ENCODE peak calls at places on chromosomes 2 and 18, in nine cellular contexts. A is cardiac fibroblast, T is pancreas, X is thyroid gland, F is IMR-90, Q is fibroblast of lung, I is foreskin fibroblast, C is stomach, O is GM12865. N is an unnamed sample.
A peak's percentile ranks its signal among the peaks of the same experiment; 100 is the strongest.

GRCh38 chr2:233051241-233052149 is 8.6 kb upstream of the INPP5D start:
- DNase-seq in A (peak; percentile 90), T (peak; percentile 35), X (peak; percentile 29), F (peak; percentile 24), Q (peak; percentile 79), I (no peak), C (no peak), O (no peak), N (no peak)

GRCh38 chr2:127217470-127218325 is 2.4 kb downstream of the CYP27C1 start:
- DNase-seq in A (no peak), T (no peak), X (no peak), F (no peak), Q (no peak), I (no peak), C (no peak), O (no peak), N (no peak)

GRCh38 chr2:85164145-85164559 is 31.0 kb downstream of the TCF7L1 start:
- DNase-seq in A (no peak), T (no peak), X (no peak), F (no peak), Q (no peak), I (no peak), C (no peak), O (no peak), N (no peak)

GRCh38 chr2:102592601-102593000 is 26.8 kb upstream of the SLC9A2 start:
- DNase-seq in A (peak; percentile 37), T (no peak), X (no peak), F (peak; percentile 8), Q (peak; percentile 23), I (no peak), C (peak; percentile 71), O (peak; percentile 27), N (no peak)

GRCh38 chr18:7116832-7117389 is 686 bp downstream of the LAMA1 start:
- DNase-seq in A (no peak), T (peak; percentile 65), X (no peak), F (no peak), Q (no peak), I (no peak), C (no peak), O (no peak), N (no peak)

GRCh38 chr2:1701556-1702185 is 42.6 kb downstream of the PXDN start:
- DNase-seq in A (no peak), T (no peak), X (peak; percentile 47), F (no peak), Q (no peak), I (no peak), C (no peak), O (no peak), N (no peak)

GRCh38 chr18:67864677-67865340 is 348.3 kb upstream of the DSEL start:
- DNase-seq in A (peak; percentile 74), T (no peak), X (no peak), F (peak; percentile 58), Q (peak; percentile 19), I (peak; percentile 78), C (no peak), O (no peak), N (peak; percentile 98)

GRCh38 chr2:239763433-239764097 is 261.6 kb downstream of the NDUFA10 start:
- DNase-seq in A (no peak), T (peak; percentile 11), X (no peak), F (no peak), Q (no peak), I (no peak), C (no peak), O (no peak), N (no peak)

GRCh38 chr2:55519908-55520885 is 679 bp downstream of the CFAP36 start:
- DNase-seq in A (peak; percentile 49), T (no peak), X (peak; percentile 39), F (peak; percentile 25), Q (peak; percentile 8), I (peak; percentile 16), C (no peak), O (peak; percentile 29), N (no peak)

GRCh38 chr18:22494771-22495170 is 77.1 kb upstream of the CTAGE1 start:
- DNase-seq in A (peak; percentile 86), T (no peak), X (no peak), F (peak; percentile 64), Q (peak; percentile 65), I (no peak), C (no peak), O (no peak), N (no peak)

GRCh38 chr18:32732165-32732564 is 40.7 kb downstream of the KLHL14 start:
- DNase-seq in A (no peak), T (no peak), X (no peak), F (no peak), Q (no peak), I (no peak), C (no peak), O (no peak), N (no peak)

GRCh38 chr2:233074106-233074505 is 14.0 kb downstream of the INPP5D start:
- DNase-seq in A (no peak), T (no peak), X (no peak), F (no peak), Q (no peak), I (no peak), C (peak; percentile 24), O (no peak), N (no peak)

GRCh38 chr2:132581917-132582316 is 88.1 kb downstream of the LYPD1 start:
- DNase-seq in A (no peak), T (peak; percentile 71), X (no peak), F (no peak), Q (no peak), I (no peak), C (peak; percentile 57), O (no peak), N (no peak)

GRCh38 chr2:16900405-16901025 is 234.9 kb upstream of the CYRIA start:
- DNase-seq in A (no peak), T (no peak), X (no peak), F (no peak), Q (no peak), I (no peak), C (peak; percentile 37), O (peak; percentile 61), N (no peak)

GRCh38 chr2:37523861-37524362 is 147.5 kb downstream of the CDC42EP3 start:
- DNase-seq in A (peak; percentile 90), T (no peak), X (no peak), F (peak; percentile 82), Q (peak; percentile 96), I (peak; percentile 76), C (no peak), O (no peak), N (peak; percentile 51)

GRCh38 chr18:75247601-75248421 is 37.2 kb downstream of the TSHZ1 start:
- DNase-seq in A (peak; percentile 69), T (no peak), X (no peak), F (peak; percentile 65), Q (peak; percentile 83), I (no peak), C (no peak), O (peak; percentile 28), N (peak; percentile 10)

GRCh38 chr2:191895195-191895594 is 48.3 kb upstream of the CAVIN2 start:
- DNase-seq in A (no peak), T (no peak), X (no peak), F (no peak), Q (no peak), I (no peak), C (no peak), O (no peak), N (no peak)

GRCh38 chr2:43184339-43184895 is 42.0 kb downstream of the ZFP36L2 start:
- DNase-seq in A (peak; percentile 22), T (no peak), X (no peak), F (peak; percentile 78), Q (peak; percentile 37), I (peak; percentile 49), C (no peak), O (no peak), N (peak; percentile 39)

GRCh38 chr18:78364123-78364522 is 615.5 kb upstream of the SALL3 start:
- DNase-seq in A (no peak), T (no peak), X (no peak), F (no peak), Q (no peak), I (no peak), C (no peak), O (no peak), N (no peak)

GRCh38 chr2:187138240-187138639 is 289.3 kb upstream of the ZSWIM2 start:
- DNase-seq in A (peak; percentile 72), T (no peak), X (no peak), F (peak; percentile 21), Q (peak; percentile 70), I (peak; percentile 10), C (no peak), O (peak; percentile 37), N (no peak)
- TF ChIP-seq CTCF in A (peak; percentile 84), T (no peak), X (no peak), F (peak; percentile 51), Q (peak; percentile 92), I (peak; percentile 78), C (no peak), O (peak; percentile 49), N (peak; percentile 63)

GRCh38 chr18:12288406-12288762 is 19.7 kb upstream of the TUBB6 start:
- DNase-seq in A (no peak), T (no peak), X (no peak), F (no peak), Q (no peak), I (no peak), C (no peak), O (no peak), N (no peak)
- H3K4me3 ChIP-seq in A (peak overlapping the region; percentile 53), T (peak overlapping the region; percentile 53), X (no peak overlapping the region), F (peak overlapping the region; percentile 40), Q (peak overlapping the region; percentile 61), I (peak overlapping the region; percentile 39), C (peak overlapping the region; percentile 47), O (no peak overlapping the region), N (peak overlapping the region; percentile 44)

DNA sequence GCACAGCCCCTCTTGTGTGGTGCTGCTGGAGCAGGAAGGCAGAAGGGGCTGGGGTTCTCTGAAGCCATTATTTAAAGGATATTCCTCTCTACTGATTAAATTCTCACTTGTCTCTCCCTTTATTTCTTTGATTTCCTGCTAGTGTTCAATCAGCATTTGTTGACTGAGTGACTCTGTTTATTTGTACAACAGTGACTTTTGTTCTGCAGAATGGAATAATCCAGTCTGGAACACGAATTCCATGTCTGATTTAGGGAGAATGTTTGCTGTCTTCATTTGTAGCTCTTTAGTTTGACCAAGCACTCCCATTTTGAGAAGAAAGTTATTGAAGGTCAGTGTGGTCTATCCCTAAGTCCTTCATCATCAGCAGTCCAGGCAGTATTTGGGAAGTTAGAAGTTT is 141.2 kb downstream of the SETBP1 start:
- DNase-seq in A (no peak), T (no peak), X (no peak), F (no peak), Q (no peak), I (no peak), C (no peak), O (no peak), N (no peak)
- TF ChIP-seq CTCF in A (no peak), T (no peak), X (no peak), F (no peak), Q (no peak), I (no peak), C (no peak), O (no peak), N (no peak)

DNA sequence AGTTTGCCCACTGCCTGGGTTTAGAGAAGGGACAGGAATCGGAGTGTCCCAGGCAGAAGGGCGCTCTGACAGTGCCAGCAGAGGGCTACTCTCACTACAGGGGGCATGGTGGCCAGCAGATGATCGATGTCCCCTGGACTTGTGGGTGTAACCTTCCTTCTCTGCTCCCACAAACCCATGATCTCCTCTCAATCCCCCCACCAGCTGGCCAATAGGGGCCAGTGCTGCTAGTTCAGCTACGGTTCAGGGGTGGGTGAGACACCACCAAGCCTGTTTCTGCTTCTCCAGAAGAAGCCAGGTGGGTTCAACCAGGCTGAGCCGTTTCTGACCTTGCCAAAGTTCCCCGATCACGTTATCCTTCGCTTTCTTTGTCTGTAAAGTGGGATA is 1.3 kb downstream of the NPPC start:
- DNase-seq in A (no peak), T (peak; percentile 44), X (no peak), F (no peak), Q (no peak), I (no peak), C (no peak), O (no peak), N (no peak)
- H3K4me3 ChIP-seq in A (no peak overlapping the region), T (peak overlapping the region; percentile 56), X (no peak overlapping the region), F (no peak overlapping the region), Q (no peak overlapping the region), I (no peak overlapping the region), C (peak overlapping the region; percentile 43), O (no peak overlapping the region), N (no peak overlapping the region)

N was measured in AG09309.